ENCODE peak calls at places on chromosomes 7 and 10, in five cellular contexts. Q, P, J, A and Z are unnamed samples.
A peak's percentile ranks its signal among the peaks of the same experiment; 100 is the strongest.

GRCh38 chr7:130943336-130943901 is 209.4 kb upstream of the KLF14 start:
- DNase-seq in Q (peak; percentile 52), P (no peak), J (peak; percentile 43), A (no peak), Z (no peak)

GRCh38 chr7:139811106-139811505 is 18.0 kb upstream of the TBXAS1 start:
- DNase-seq in Q (no peak), P (no peak), J (peak; percentile 21), A (no peak), Z (no peak)

GRCh38 chr10:121653608-121654007 is 55.4 kb upstream of the FGFR2 start:
- DNase-seq in Q (no peak), P (no peak), J (no peak), A (no peak), Z (no peak)

GRCh38 chr10:29377333-29377961 is 88.6 kb downstream of the LYZL1 start:
- DNase-seq in Q (peak; percentile 43), P (no peak), J (peak; percentile 16), A (no peak), Z (no peak)

GRCh38 chr7:96526492-96526891 is 183.2 kb downstream of the SEM1 start:
- DNase-seq in Q (no peak), P (no peak), J (no peak), A (no peak), Z (no peak)

GRCh38 chr7:6453737-6454136 is 6.0 kb upstream of the DAGLB start:
- DNase-seq in Q (peak; percentile 74), P (peak; percentile 14), J (no peak), A (no peak), Z (no peak)

GRCh38 chr10:110392860-110393732 is 88.4 kb upstream of the SMNDC1 start:
- DNase-seq in Q (no peak), P (no peak), J (peak; percentile 39), A (no peak), Z (no peak)

GRCh38 chr10:132096863-132097478 is 31.2 kb downstream of the JAKMIP3 start:
- DNase-seq in Q (no peak), P (no peak), J (no peak), A (no peak), Z (no peak)

GRCh38 chr7:119572132-119572531 is 700.8 kb upstream of the KCND2 start:
- DNase-seq in Q (no peak), P (no peak), J (no peak), A (peak; percentile 24), Z (no peak)

GRCh38 chr7:71735961-71736556 is 604.1 kb downstream of the GALNT17 start:
- DNase-seq in Q (peak; percentile 21), P (peak; percentile 51), J (peak; percentile 78), A (peak; percentile 86), Z (peak; percentile 91)

GRCh38 chr7:99789441-99790070 is 5.6 kb upstream of the CYP3A4 start:
- DNase-seq in Q (no peak), P (no peak), J (no peak), A (no peak), Z (no peak)

GRCh38 chr10:24622781-24623301 is 100.8 kb downstream of the ARHGAP21 start:
- DNase-seq in Q (no peak), P (no peak), J (no peak), A (no peak), Z (no peak)

GRCh38 chr10:14381475-14381874 is 50.8 kb upstream of the FRMD4A start:
- DNase-seq in Q (no peak), P (no peak), J (no peak), A (no peak), Z (no peak)

GRCh38 chr10:22315455-22316285 is 518 bp upstream of the COMMD3 start:
- DNase-seq in Q (peak; percentile 49), P (no peak), J (no peak), A (peak; percentile 82), Z (peak; percentile 77)

GRCh38 chr7:108503112-108504026 is 22.6 kb downstream of the PNPLA8 start:
- DNase-seq in Q (no peak), P (no peak), J (no peak), A (no peak), Z (no peak)

GRCh38 chr10:80265740-80266512 is 23.5 kb downstream of the MAT1A start:
- DNase-seq in Q (no peak), P (no peak), J (no peak), A (peak; percentile 28), Z (no peak)

GRCh38 chr7:73734619-73735525 is 3.7 kb downstream of the ABHD11 start:
- DNase-seq in Q (peak; percentile 80), P (peak; percentile 77), J (peak; percentile 94), A (peak; percentile 89), Z (peak; percentile 91)

GRCh38 chr7:80088705-80089104 is 45.9 kb upstream of the GNAI1 start:
- DNase-seq in Q (no peak), P (no peak), J (no peak), A (no peak), Z (no peak)

GRCh38 chr10:99224766-99225165 is 10.9 kb downstream of the HPSE2 start:
- DNase-seq in Q (no peak), P (no peak), J (no peak), A (no peak), Z (no peak)

GRCh38 chr7:102125127-102125561 is 161.5 kb upstream of the SH2B2 start:
- DNase-seq in Q (peak; percentile 83), P (no peak), J (no peak), A (peak; percentile 74), Z (peak; percentile 65)

GRCh38 chr7:128243273-128243672 is 2.2 kb downstream of the LEP start:
- DNase-seq in Q (no peak), P (no peak), J (no peak), A (no peak), Z (no peak)

GRCh38 chr10:124906551-124907001 is 35.3 kb upstream of the ZRANB1 start:
- DNase-seq in Q (no peak), P (no peak), J (no peak), A (no peak), Z (no peak)

GRCh38 chr7:135976312-135977019 is 693 bp downstream of the MTPN start:
- DNase-seq in Q (peak; percentile 27), P (peak; percentile 5), J (no peak), A (peak; percentile 33), Z (peak; percentile 29)
- TF ChIP-seq MAX in Q (no peak), P (no peak), J (no peak), A (no peak), Z (no peak)

GRCh38 chr10:44627591-44628354 is 242.9 kb upstream of the CXCL12 start:
- DNase-seq in Q (no peak), P (no peak), J (no peak), A (no peak), Z (no peak)
- TF ChIP-seq MAX in Q (no peak), P (no peak), J (no peak), A (no peak), Z (no peak)

GRCh38 chr10:2936816-2937215 is 130.5 kb upstream of the PFKP start:
- DNase-seq in Q (no peak), P (no peak), J (no peak), A (no peak), Z (peak; percentile 13)
- TF ChIP-seq MAX in Q (no peak), P (no peak), J (no peak), A (no peak), Z (no peak)

GRCh38 chr7:43522406-43523156 is 60.3 kb upstream of the STK17A start:
- DNase-seq in Q (no peak), P (no peak), J (no peak), A (no peak), Z (no peak)
- TF ChIP-seq MAX in Q (no peak), P (no peak), J (no peak), A (no peak), Z (no peak)

DNA sequence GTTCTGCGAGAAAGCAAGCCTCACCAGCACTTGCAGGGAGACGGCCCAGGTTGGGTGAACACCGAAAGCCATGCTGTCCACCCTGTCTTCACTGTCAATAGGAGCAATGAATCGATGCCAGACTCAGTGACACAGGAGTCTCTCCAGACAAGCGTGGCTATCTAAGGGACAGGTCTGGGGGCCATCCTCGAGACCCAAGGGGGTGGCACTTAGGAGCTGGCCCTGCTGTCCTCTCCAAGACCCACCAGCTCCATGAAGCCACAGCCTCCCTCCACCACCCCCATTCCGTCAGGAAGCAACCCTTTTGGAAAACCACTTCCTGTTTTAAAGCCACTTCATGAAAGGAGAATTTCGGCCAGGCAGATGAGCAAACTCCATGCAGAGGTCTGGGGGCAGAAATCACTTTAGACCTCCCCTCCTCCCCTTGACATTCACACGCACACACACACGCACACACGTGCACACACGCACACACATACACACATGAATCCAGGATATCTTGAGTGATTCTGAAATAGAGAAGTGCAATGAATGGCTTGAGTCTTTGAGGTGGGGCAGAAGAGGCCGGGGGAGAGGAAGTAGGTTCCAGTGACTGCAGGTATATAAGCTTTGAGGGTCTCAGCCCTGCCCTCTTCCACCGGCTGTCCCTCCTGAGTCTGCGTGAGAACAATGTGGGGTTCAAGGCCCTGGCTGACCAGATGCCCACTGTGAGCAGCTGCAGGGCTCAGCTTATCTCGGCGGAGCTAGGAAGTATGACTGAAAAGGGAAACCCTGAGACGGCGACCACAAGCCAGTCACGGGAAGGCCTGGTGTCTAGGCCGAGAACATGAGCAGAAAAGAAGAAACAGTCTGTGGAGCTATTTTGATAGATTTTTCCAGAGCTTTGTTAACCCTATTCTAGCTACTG is 25.0 kb downstream of the RGS10 start:
- DNase-seq in Q (no peak), P (no peak), J (peak; percentile 86), A (no peak), Z (no peak)
- TF ChIP-seq MAX in Q (no peak), P (no peak), J (peak; percentile 45), A (no peak), Z (no peak)

GRCh38 chr7:46320956-46321355 is 399.9 kb upstream of the IGFBP3 start:
- DNase-seq in Q (no peak), P (no peak), J (no peak), A (no peak), Z (no peak)
- TF ChIP-seq MAX in Q (no peak), P (no peak), J (no peak), A (no peak), Z (no peak)